ENCODE peak calls at places on chromosome 4, in six cellular contexts. S, P, O, D, H and E are unnamed samples.

GRCh38 chr4:12124138-12124537 is 695.4 kb upstream of the HS3ST1 start:
- DNase-seq in S (no peak), P (no peak), O (no peak), D (no peak), H (no peak), E (no peak)

GRCh38 chr4:743463-744211 is 38.0 kb downstream of the PCGF3 start:
- DNase-seq in S (no peak), P (peak; percentile 53), O (no peak), D (no peak), H (no peak), E (no peak)

GRCh38 chr4:113042502-113042901 is 7.0 kb upstream of the ANK2 start:
- DNase-seq in S (no peak), P (no peak), O (no peak), D (no peak), H (no peak), E (no peak)

GRCh38 chr4:156475322-156475721 is 496.3 kb downstream of the PDGFC start:
- DNase-seq in S (no peak), P (peak; percentile 89), O (peak; percentile 30), D (peak; percentile 6), H (peak; percentile 40), E (no peak)

GRCh38 chr4:86043755-86044592 is 315.9 kb downstream of the MAPK10 start:
- DNase-seq in S (no peak), P (peak; percentile 78), O (no peak), D (peak; percentile 15), H (peak; percentile 60), E (no peak)

GRCh38 chr4:188551156-188551555 is 411.9 kb downstream of the TRIML1 start:
- DNase-seq in S (no peak), P (no peak), O (no peak), D (no peak), H (no peak), E (no peak)

GRCh38 chr4:10732235-10732975 is 47.8 kb upstream of the CLNK start:
- DNase-seq in S (no peak), P (no peak), O (no peak), D (no peak), H (no peak), E (no peak)

GRCh38 chr4:189835505-189835904 is 105.2 kb upstream of the FRG1 start:
- DNase-seq in S (no peak), P (no peak), O (no peak), D (no peak), H (no peak), E (no peak)

GRCh38 chr4:4627906-4628305 is 86.1 kb upstream of the STX18 start:
- DNase-seq in S (no peak), P (no peak), O (no peak), D (no peak), H (no peak), E (no peak)

GRCh38 chr4:164799410-164799809 is 45.5 kb downstream of the SMIM31 start:
- DNase-seq in S (no peak), P (no peak), O (no peak), D (no peak), H (no peak), E (no peak)

GRCh38 chr4:47032405-47033106 is 1.2 kb downstream of the GABRB1 start:
- DNase-seq in S (peak; percentile 16), P (peak; percentile 65), O (peak; percentile 11), D (peak; percentile 60), H (peak; percentile 84), E (no peak)

GRCh38 chr4:7172946-7173345 is 19.4 kb upstream of the SORCS2 start:
- DNase-seq in S (no peak), P (no peak), O (no peak), D (no peak), H (no peak), E (no peak)

GRCh38 chr4:61254406-61254805 is 54.3 kb downstream of the ADGRL3 start:
- DNase-seq in S (no peak), P (no peak), O (no peak), D (no peak), H (no peak), E (no peak)

GRCh38 chr4:178271386-178271785 is 829.1 kb upstream of the AGA start:
- DNase-seq in S (no peak), P (no peak), O (no peak), D (no peak), H (no peak), E (no peak)

GRCh38 chr4:86891785-86892638 is at the start of gene C4orf36:
- DNase-seq in S (peak; percentile 63), P (no peak), O (no peak), D (peak; percentile 61), H (peak; percentile 77), E (peak; percentile 22)

GRCh38 chr4:113943863-113944262 is 35.6 kb downstream of the ARSJ start:
- DNase-seq in S (no peak), P (no peak), O (no peak), D (no peak), H (no peak), E (no peak)

GRCh38 chr4:112896326-112896892 is 153.0 kb upstream of the ANK2 start:
- DNase-seq in S (no peak), P (no peak), O (no peak), D (no peak), H (no peak), E (no peak)

GRCh38 chr4:174012135-174012923 is 271.1 kb downstream of the FBXO8 start:
- DNase-seq in S (no peak), P (no peak), O (no peak), D (no peak), H (peak; percentile 24), E (no peak)

GRCh38 chr4:159250751-159251325 is 148.0 kb downstream of the RAPGEF2 start:
- DNase-seq in S (no peak), P (no peak), O (no peak), D (no peak), H (no peak), E (no peak)

GRCh38 chr4:94936854-94937253 is 179.1 kb downstream of the BMPR1B start:
- DNase-seq in S (no peak), P (no peak), O (no peak), D (no peak), H (no peak), E (no peak)

GRCh38 chr4:148779771-148780170 is 337.6 kb upstream of the NR3C2 start:
- DNase-seq in S (no peak), P (no peak), O (no peak), D (no peak), H (no peak), E (no peak)

GRCh38 chr4:182862921-182863320 is 54.3 kb downstream of the DCTD start:
- DNase-seq in S (no peak), P (no peak), O (no peak), D (no peak), H (no peak), E (no peak)

GRCh38 chr4:182859730-182860129 is 57.5 kb downstream of the DCTD start:
- DNase-seq in S (no peak), P (no peak), O (no peak), D (no peak), H (no peak), E (no peak)

GRCh38 chr4:182863501-182863900 is 53.7 kb downstream of the DCTD start:
- DNase-seq in S (no peak), P (no peak), O (no peak), D (no peak), H (no peak), E (no peak)

GRCh38 chr4:182861346-182861745 is 55.8 kb downstream of the DCTD start:
- DNase-seq in S (no peak), P (no peak), O (no peak), D (no peak), H (no peak), E (no peak)

GRCh38 chr4:182862166-182862875 is 54.9 kb downstream of the DCTD start:
- DNase-seq in S (no peak), P (no peak), O (no peak), D (no peak), H (no peak), E (no peak)
- TF ChIP-seq CTCF in S (no peak), P (peak; percentile 4), O (no peak), D (no peak), H (no peak), E (no peak)

GRCh38 chr4:150126880-150127236 is 48.6 kb downstream of the DCLK2 start:
- DNase-seq in S (no peak), P (peak; percentile 63), O (no peak), D (peak; percentile 15), H (no peak), E (no peak)

GRCh38 chr4:150126201-150126879 is 48.1 kb downstream of the DCLK2 start:
- DNase-seq in S (no peak), P (peak; percentile 74), O (no peak), D (peak; percentile 36), H (no peak), E (no peak)

GRCh38 chr4:150127757-150128156 is 49.5 kb downstream of the DCLK2 start:
- DNase-seq in S (no peak), P (peak; percentile 40), O (no peak), D (no peak), H (no peak), E (no peak)

GRCh38 chr4:150123073-150123472 is 44.8 kb downstream of the DCLK2 start:
- DNase-seq in S (no peak), P (no peak), O (no peak), D (no peak), H (no peak), E (no peak)

GRCh38 chr4:150123982-150124670 is 45.9 kb downstream of the DCLK2 start:
- DNase-seq in S (no peak), P (no peak), O (no peak), D (no peak), H (no peak), E (no peak)
- TF ChIP-seq CTCF in S (no peak), P (no peak), O (no peak), D (no peak), H (no peak), E (no peak)

GRCh38 chr4:70901984-70902576 is at the start of gene MOB1B:
- DNase-seq in S (peak; percentile 82), P (peak; percentile 89), O (peak; percentile 40), D (peak; percentile 94), H (peak; percentile 95), E (peak; percentile 73)
- TF ChIP-seq CTCF in S (no peak), P (peak; percentile 51), O (no peak), D (no peak), H (peak; percentile 38), E (no peak)

GRCh38 chr4:52377563-52377962 is 281.5 kb downstream of the USP46 start:
- DNase-seq in S (no peak), P (no peak), O (no peak), D (no peak), H (no peak), E (no peak)

GRCh38 chr4:52373650-52374049 is 285.5 kb downstream of the USP46 start:
- DNase-seq in S (no peak), P (no peak), O (no peak), D (no peak), H (no peak), E (no peak)

GRCh38 chr4:52372747-52373146 is 286.4 kb downstream of the USP46 start:
- DNase-seq in S (no peak), P (no peak), O (no peak), D (no peak), H (no peak), E (no peak)

GRCh38 chr4:52374847-52375246 is 284.3 kb downstream of the USP46 start:
- DNase-seq in S (no peak), P (no peak), O (no peak), D (no peak), H (no peak), E (no peak)

GRCh38 chr4:52376107-52376704 is 282.9 kb downstream of the USP46 start:
- DNase-seq in S (peak; percentile 43), P (peak; percentile 68), O (peak; percentile 24), D (peak; percentile 18), H (peak; percentile 76), E (no peak)
- TF ChIP-seq CTCF in S (peak; percentile 32), P (peak; percentile 56), O (peak; percentile 29), D (peak; percentile 35), H (peak; percentile 85), E (peak; percentile 45)